ENCODE peak calls at places on chromosomes 4 and X, in eight cellular contexts. C, H, N, U, L, T, O and R are unnamed samples.

GRCh38 chr4:83473966-83474365 is 10.9 kb downstream of the ABRAXAS1 start:
- DNase-seq in H (no peak), O (no peak), C (no peak), U (no peak), N (no peak), L (no peak), T (no peak), R (no peak)

GRCh38 chrX:10098235-10098819 is 58.4 kb upstream of the CLCN4 start:
- DNase-seq in U (no peak), T (no peak), H (no peak), L (no peak), N (no peak), O (no peak), C (no peak), R (peak)

GRCh38 chr4:88010921-88011320 is 3.5 kb downstream of the PKD2 start:
- DNase-seq in N (peak), U (no peak), T (no peak), L (no peak), C (no peak), H (no peak), O (no peak), R (peak)

GRCh38 chrX:37685452-37686347 is at the start of gene XK:
- DNase-seq in L (peak), C (peak), U (peak), N (no peak), O (peak), H (peak), T (peak), R (peak)

GRCh38 chr4:30754021-30754420 is 33.9 kb downstream of the PCDH7 start:
- DNase-seq in N (peak), U (no peak), H (no peak), T (no peak), O (no peak), C (no peak), L (no peak), R (peak)

GRCh38 chr4:122701061-122701460 is 31.4 kb upstream of the BBS12 start:
- DNase-seq in U (no peak), C (no peak), H (no peak), T (no peak), L (no peak), O (no peak), N (no peak), R (no peak)

GRCh38 chr4:120207021-120207420 is 140.4 kb upstream of the MAD2L1 start:
- DNase-seq in T (no peak), N (no peak), H (no peak), U (no peak), C (no peak), O (no peak), L (no peak), R (no peak)

GRCh38 chr4:108247511-108248088 is 78.9 kb upstream of the LEF1 start:
- DNase-seq in T (no peak), U (no peak), C (no peak), N (no peak), L (no peak), H (no peak), O (peak), R (no peak)

GRCh38 chr4:74439952-74440351 is 5.0 kb upstream of the AREG start:
- DNase-seq in T (no peak), H (no peak), C (no peak), N (no peak), L (no peak), O (no peak), U (no peak), R (no peak)

GRCh38 chr4:1295405-1296055 is 5.8 kb downstream of the MAEA start:
- DNase-seq in T (no peak), C (no peak), O (no peak), H (no peak), N (no peak), L (no peak), U (no peak), R (no peak)

GRCh38 chr4:1296324-1297022 is 6.8 kb downstream of the MAEA start:
- DNase-seq in T (no peak), C (no peak), N (no peak), H (no peak), L (no peak), U (no peak), O (no peak), R (no peak)

GRCh38 chr4:1298461-1298860 is 8.8 kb downstream of the MAEA start:
- DNase-seq in H (no peak), C (no peak), N (no peak), O (no peak), T (no peak), L (peak), U (no peak), R (no peak)

GRCh38 chr4:1297456-1298325 is 8.0 kb downstream of the MAEA start:
- DNase-seq in C (no peak), T (no peak), L (no peak), O (peak), H (peak), U (no peak), N (no peak), R (no peak)

GRCh38 chr4:1297023-1297395 is 7.3 kb downstream of the MAEA start:
- DNase-seq in H (no peak), T (no peak), N (no peak), C (no peak), U (no peak), L (no peak), O (no peak), R (no peak)
- H3K4me3 ChIP-seq in H (no peak), T (no peak), N (no peak), C (no peak), U (no peak), L (no peak), O (no peak), R (no peak)

GRCh38 chr4:154722262-154722661 is 21.5 kb upstream of the LRAT start:
- DNase-seq in O (no peak), U (no peak), N (no peak), T (no peak), L (no peak), C (no peak), H (no peak), R (no peak)

GRCh38 chr4:154719087-154719486 is 24.7 kb upstream of the LRAT start:
- DNase-seq in O (no peak), H (no peak), N (no peak), U (peak), L (no peak), T (no peak), C (no peak), R (peak)

GRCh38 chr4:154720123-154720522 is 23.7 kb upstream of the LRAT start:
- DNase-seq in T (no peak), H (no peak), C (no peak), U (no peak), L (no peak), N (no peak), O (no peak), R (peak)

GRCh38 chr4:154720618-154721267 is 23.1 kb upstream of the LRAT start:
- DNase-seq in N (no peak), L (no peak), O (peak), T (no peak), H (no peak), U (no peak), C (no peak), R (no peak)
- TF ChIP-seq CTCF in N (no peak), L (no peak), O (peak), T (no peak), H (no peak), U (no peak), C (no peak), R (no peak)

DNA sequence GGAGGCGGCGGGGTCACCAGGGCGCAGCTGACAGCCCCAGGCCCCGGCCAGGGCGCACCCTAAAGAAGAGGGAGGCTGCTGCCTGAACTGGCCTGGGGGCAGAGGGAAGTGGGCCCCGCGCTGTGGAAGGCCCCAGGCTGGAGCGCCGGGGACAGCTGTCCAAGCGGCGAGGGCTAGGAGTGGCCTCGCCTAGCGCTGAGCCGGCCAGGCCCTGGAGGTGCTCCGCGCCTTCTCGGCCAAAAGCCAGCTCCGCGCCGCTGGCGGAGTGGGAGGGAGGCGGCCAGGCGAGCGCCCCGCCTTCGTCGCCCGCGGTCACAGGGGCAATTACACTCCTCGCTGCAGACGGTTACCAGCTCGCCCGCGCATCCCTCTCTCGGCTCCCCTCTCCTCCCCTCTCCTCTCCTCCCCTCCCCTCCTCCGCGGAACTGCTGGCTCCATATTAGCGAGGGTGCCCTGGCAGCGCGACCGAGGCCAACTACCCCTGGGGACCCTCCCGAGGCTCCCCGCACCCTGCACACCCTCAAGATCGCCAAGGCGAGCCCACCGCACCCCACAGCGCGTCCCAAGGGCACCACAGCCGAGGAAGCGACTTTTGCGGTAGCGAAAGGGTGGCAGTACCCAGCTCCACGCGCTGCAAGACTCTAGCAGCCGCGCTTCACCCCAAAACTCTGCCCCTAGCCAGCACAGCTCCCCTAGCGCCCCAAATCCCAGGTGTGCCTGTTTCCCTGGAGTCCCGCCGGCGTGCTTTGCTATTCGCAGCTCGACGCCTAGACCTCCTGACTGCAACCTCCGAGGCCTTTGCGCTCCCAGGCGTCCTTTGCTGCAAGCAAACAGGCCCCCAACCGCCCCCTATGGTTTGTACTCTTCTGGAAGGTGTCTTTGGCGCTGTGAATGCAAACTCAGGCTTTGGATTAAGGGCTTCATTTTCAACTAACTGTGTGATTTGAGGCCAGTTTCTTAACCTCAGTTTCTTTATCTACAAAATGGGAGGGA is 91.4 kb downstream of the BCOR start:
- DNase-seq in C (peak), L (peak), T (peak), N (no peak), O (peak), U (peak), H (peak), R (no peak)
- H3K4me3 ChIP-seq in C (no peak), L (peak), T (no peak), N (no peak), O (peak), U (no peak), H (peak), R (no peak)

GRCh38 chr4:145709843-145710242 is 29.9 kb downstream of the C4orf51 start:
- DNase-seq in N (peak), T (no peak), C (no peak), O (no peak), L (no peak), H (no peak), U (peak), R (peak)
- TF ChIP-seq CTCF in N (no peak), T (no peak), C (no peak), O (no peak), L (no peak), H (no peak), U (no peak), R (no peak)

DNA sequence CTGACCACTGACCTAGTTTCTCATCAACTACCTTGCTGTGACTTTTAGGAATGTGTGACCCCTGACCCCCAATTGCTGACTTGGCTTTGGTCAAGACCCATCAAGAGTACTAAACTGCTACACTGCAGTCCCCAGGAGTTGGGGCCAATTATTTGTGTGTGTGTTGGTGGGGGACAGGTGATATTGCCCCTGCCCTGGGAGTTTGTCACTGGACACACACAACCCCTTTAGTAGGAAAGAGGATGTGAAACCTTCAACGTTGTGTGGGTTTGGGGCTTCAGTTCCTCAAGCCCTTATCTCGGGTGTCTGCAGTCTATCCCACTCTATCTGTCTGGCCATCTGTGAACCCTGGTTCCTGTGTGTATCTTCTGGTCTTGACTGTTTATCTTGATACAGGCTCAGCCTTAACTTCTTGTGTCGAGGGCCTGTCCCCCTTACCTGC is 6.5 kb downstream of the SASH3 start:
- DNase-seq in T (peak), U (no peak), H (no peak), C (no peak), L (no peak), O (no peak), N (no peak), R (no peak)
- H3K4me3 ChIP-seq in T (peak), U (no peak), H (no peak), C (no peak), L (no peak), O (no peak), N (no peak), R (no peak)

DNA sequence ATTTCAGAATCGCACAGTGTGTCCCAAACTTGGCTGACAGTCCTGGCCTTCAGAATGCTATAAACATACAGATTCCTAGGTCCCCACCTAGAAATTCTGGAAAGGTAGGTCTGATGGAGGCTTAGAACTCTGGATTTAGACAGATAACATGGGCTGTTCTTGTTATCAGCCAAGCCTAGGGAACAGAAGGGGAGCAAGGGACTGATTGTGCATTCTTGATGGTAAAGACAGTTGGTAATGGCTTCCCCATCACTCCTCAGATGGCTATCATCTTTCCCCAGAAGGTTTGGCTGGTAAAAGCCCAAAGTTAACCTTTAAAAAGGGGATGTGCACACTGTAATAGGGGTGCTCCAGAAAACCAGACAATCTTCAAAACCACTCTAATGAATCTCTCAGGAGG is 35.7 kb downstream of the DIPK2B start:
- DNase-seq in N (no peak), U (no peak), O (no peak), L (no peak), H (no peak), T (no peak), C (no peak), R (no peak)
- TF ChIP-seq CTCF in N (no peak), U (no peak), O (no peak), L (no peak), H (no peak), T (no peak), C (no peak), R (no peak)